ENCODE peak calls at places on chromosomes 5 and 9, in five cellular contexts. W, P, F, Y and N are unnamed samples. For H3K9me3, the result is how much of the 10 kb centered on the place peaks cover.

GRCh38 chr9:36625006-36625600 is 52.4 kb downstream of the MELK start:
- DNase-seq in W (no peak), P (no peak), F (no peak), Y (peak), N (no peak)

GRCh38 chr5:174991807-174992308 is 267.5 kb downstream of the MSX2 start:
- DNase-seq in W (no peak), P (no peak), F (no peak), Y (no peak), N (no peak)

GRCh38 chr5:180601591-180602480 is 10.5 kb upstream of the SCGB3A1 start:
- DNase-seq in W (no peak), P (peak), F (no peak), Y (no peak), N (no peak)

GRCh38 chr5:122156724-122157325 is 27.5 kb downstream of the ZNF474 start:
- DNase-seq in W (peak), P (no peak), F (no peak), Y (no peak), N (no peak)

GRCh38 chr5:116629168-116629567 is 54.5 kb upstream of the SEMA6A start:
- DNase-seq in W (peak), P (no peak), F (no peak), Y (no peak), N (no peak)

GRCh38 chr9:138010274-138010800 is 132.8 kb downstream of the CACNA1B start:
- DNase-seq in W (no peak), P (peak), F (no peak), Y (no peak), N (no peak)

GRCh38 chr9:37968228-37968672 is 64.3 kb upstream of the SLC25A51 start:
- DNase-seq in W (peak), P (no peak), F (no peak), Y (peak), N (no peak)

GRCh38 chr5:133391349-133392136 is 220.8 kb downstream of the FSTL4 start:
- DNase-seq in W (no peak), P (no peak), F (no peak), Y (no peak), N (no peak)

GRCh38 chr5:684771-685216 is 8.4 kb downstream of the TPPP start:
- DNase-seq in W (no peak), P (peak), F (no peak), Y (no peak), N (no peak)

GRCh38 chr5:143396353-143396940 is 7.0 kb downstream of the NR3C1 start:
- DNase-seq in W (no peak), P (no peak), F (no peak), Y (no peak), N (no peak)

GRCh38 chr9:124309665-124310064 is 51.9 kb downstream of the NEK6 start:
- DNase-seq in W (peak), P (no peak), F (no peak), Y (no peak), N (no peak)

GRCh38 chr5:172685036-172685435 is 44.0 kb downstream of the NEURL1B start:
- DNase-seq in W (no peak), P (no peak), F (no peak), Y (no peak), N (no peak)

GRCh38 chr9:121404906-121405305 is 34.9 kb upstream of the STOM start:
- DNase-seq in W (peak), P (no peak), F (no peak), Y (no peak), N (no peak)

GRCh38 chr9:137881591-137882505 is 4.3 kb downstream of the CACNA1B start:
- DNase-seq in W (no peak), P (no peak), F (no peak), Y (peak), N (no peak)

DNA sequence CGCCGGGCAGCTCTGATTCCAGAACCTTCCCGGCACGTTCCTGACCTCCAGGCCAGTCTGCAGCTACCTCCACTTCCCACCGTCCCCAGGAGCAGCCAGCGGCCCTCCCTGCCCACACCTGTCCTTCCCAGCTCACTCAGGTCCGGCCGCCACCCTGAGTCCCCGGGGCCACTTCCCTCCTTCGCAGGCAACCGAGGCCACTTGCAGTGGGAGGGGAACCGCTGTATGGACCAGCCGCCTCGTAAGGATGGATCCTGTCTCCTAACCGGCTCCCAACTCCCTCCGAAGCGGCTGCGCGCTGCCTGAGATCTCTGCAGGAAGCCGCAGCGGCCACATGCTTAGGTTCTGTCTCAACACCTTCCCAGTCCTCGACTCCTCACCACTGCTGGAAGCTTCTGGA is 7.5 kb downstream of the TMEM250 start:
- DNase-seq in W (no peak), P (no peak), F (no peak), Y (no peak), N (no peak)
- H3K27ac ChIP-seq in W (no peak), P (no peak), F (no peak), Y (no peak), N (peak)

GRCh38 chr9:40927851-40928802 is 200.4 kb downstream of the FOXD4L6 start:
- DNase-seq in W (no peak), P (no peak), F (no peak), Y (no peak), N (no peak)

GRCh38 chr9:40927260-40927631 is 201.2 kb downstream of the FOXD4L6 start:
- DNase-seq in W (no peak), P (no peak), F (no peak), Y (no peak), N (no peak)

GRCh38 chr9:40925149-40925548 is 203.3 kb downstream of the FOXD4L6 start:
- DNase-seq in W (no peak), P (no peak), F (no peak), Y (no peak), N (no peak)

GRCh38 chr9:40926404-40927259 is 201.8 kb downstream of the FOXD4L6 start:
- DNase-seq in W (no peak), P (no peak), F (no peak), Y (no peak), N (no peak)

GRCh38 chr9:40928803-40929487 is 199.5 kb downstream of the FOXD4L6 start:
- DNase-seq in W (no peak), P (no peak), F (no peak), Y (no peak), N (no peak)
- H3K9me3 ChIP-seq in W (under half), P (half or more), F (under half), Y (under half), N (under half)

GRCh38 chr9:22157831-22158230 is 148.7 kb upstream of the CDKN2B start:
- DNase-seq in W (no peak), P (no peak), F (no peak), Y (no peak), N (no peak)
- H3K27ac ChIP-seq in W (no peak), P (no peak), F (no peak), Y (no peak), N (no peak)

GRCh38 chr9:90858505-90858904 is 56.9 kb downstream of the SYK start:
- DNase-seq in W (no peak), P (no peak), F (no peak), Y (no peak), N (no peak)
- H3K9me3 ChIP-seq in W (under half), P (under half), F (under half), Y (under half), N (under half)

DNA sequence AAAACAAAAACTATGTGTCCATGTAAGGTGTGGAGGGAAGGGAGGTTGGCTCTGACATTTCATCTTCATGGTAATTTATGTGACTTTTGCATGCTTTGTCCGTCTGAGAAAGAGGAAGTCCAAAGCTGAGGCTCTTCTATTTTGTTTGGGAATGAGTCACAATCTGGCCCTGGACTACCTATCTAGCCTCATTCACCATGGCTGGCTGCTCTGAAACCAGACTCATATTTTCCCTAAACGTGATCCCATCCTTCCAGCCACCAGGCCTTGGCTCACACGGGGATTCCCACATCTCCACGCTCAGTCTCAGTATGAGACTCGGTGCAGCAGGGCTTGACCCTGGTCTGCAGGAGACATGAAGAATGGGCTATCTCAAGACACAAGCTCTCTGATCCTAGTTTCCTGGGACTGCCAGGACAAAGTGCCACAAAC is 672.8 kb downstream of the ACTL7B start:
- DNase-seq in W (no peak), P (no peak), F (no peak), Y (no peak), N (no peak)
- H3K27ac ChIP-seq in W (no peak), P (no peak), F (no peak), Y (no peak), N (no peak)

GRCh38 chr5:178793156-178793555 is 62.7 kb upstream of the ZNF354A start:
- DNase-seq in W (peak), P (no peak), F (no peak), Y (peak), N (no peak)
- H3K9me3 ChIP-seq in W (half or more), P (under half), F (under half), Y (under half), N (under half)